ENCODE peak calls at places on chromosomes 12 and 14, in four cellular contexts. One of them, this sample, is unnamed.

GRCh38 chr12:24591079-24591626 is 357.7 kb downstream of the BCAT1 start:
- DNase-seq in A549: no peak
- DNase-seq in K562: no peak
- DNase-seq in HepG2: no peak
- DNase-seq in this sample: no peak

GRCh38 chr12:123905319-123905925 is 67.2 kb downstream of the CCDC92 start:
- DNase-seq in HepG2: peak; percentile 59
- DNase-seq in A549: peak; percentile 61
- DNase-seq in K562: peak; percentile 74
- DNase-seq in this sample: peak; percentile 81

GRCh38 chr12:29693962-29694361 is 89.8 kb downstream of the TMTC1 start:
- DNase-seq in K562: no peak
- DNase-seq in A549: no peak
- DNase-seq in HepG2: no peak
- DNase-seq in this sample: no peak

GRCh38 chr12:68641138-68641537 is 30.4 kb downstream of the RAP1B start:
- DNase-seq in A549: no peak
- DNase-seq in K562: no peak
- DNase-seq in HepG2: no peak
- DNase-seq in this sample: no peak

GRCh38 chr12:14853966-14854365 is 10.6 kb upstream of the ART4 start:
- DNase-seq in A549: no peak
- DNase-seq in K562: no peak
- DNase-seq in HepG2: no peak
- DNase-seq in this sample: no peak

GRCh38 chr14:36509056-36509917 is 10.7 kb downstream of the NKX2-1 start:
- DNase-seq in HepG2: no peak
- DNase-seq in A549: no peak
- DNase-seq in K562: no peak
- DNase-seq in this sample: no peak

GRCh38 chr12:76085159-76085868 is 829 bp upstream of the NAP1L1 start:
- DNase-seq in A549: no peak
- DNase-seq in HepG2: no peak
- DNase-seq in K562: no peak
- DNase-seq in this sample: peak; percentile 77

GRCh38 chr14:78673845-78674244 is 503.7 kb downstream of the NRXN3 start:
- DNase-seq in HepG2: no peak
- DNase-seq in A549: no peak
- DNase-seq in K562: no peak
- DNase-seq in this sample: no peak

GRCh38 chr12:27645671-27646070 is 50.6 kb upstream of the REP15 start:
- DNase-seq in HepG2: no peak
- DNase-seq in K562: no peak
- DNase-seq in A549: no peak
- DNase-seq in this sample: no peak

GRCh38 chr12:27639265-27639664 is 57.0 kb upstream of the REP15 start:
- DNase-seq in HepG2: peak; percentile 13
- DNase-seq in K562: no peak
- DNase-seq in A549: no peak
- DNase-seq in this sample: no peak

GRCh38 chr12:27650011-27650410 is 46.2 kb upstream of the REP15 start:
- DNase-seq in K562: no peak
- DNase-seq in A549: no peak
- DNase-seq in HepG2: no peak
- DNase-seq in this sample: no peak

GRCh38 chr12:27646149-27646548 is 50.1 kb upstream of the REP15 start:
- DNase-seq in HepG2: no peak
- DNase-seq in K562: no peak
- DNase-seq in A549: no peak
- DNase-seq in this sample: no peak

GRCh38 chr12:27644446-27644845 is 51.8 kb upstream of the REP15 start:
- DNase-seq in K562: no peak
- DNase-seq in A549: no peak
- DNase-seq in HepG2: no peak
- DNase-seq in this sample: peak; percentile 60
- TF ChIP-seq MAZ in K562: no peak
- TF ChIP-seq MAZ in A549: no peak
- TF ChIP-seq MAZ in HepG2: no peak
- TF ChIP-seq MAZ in this sample: no peak

DNA sequence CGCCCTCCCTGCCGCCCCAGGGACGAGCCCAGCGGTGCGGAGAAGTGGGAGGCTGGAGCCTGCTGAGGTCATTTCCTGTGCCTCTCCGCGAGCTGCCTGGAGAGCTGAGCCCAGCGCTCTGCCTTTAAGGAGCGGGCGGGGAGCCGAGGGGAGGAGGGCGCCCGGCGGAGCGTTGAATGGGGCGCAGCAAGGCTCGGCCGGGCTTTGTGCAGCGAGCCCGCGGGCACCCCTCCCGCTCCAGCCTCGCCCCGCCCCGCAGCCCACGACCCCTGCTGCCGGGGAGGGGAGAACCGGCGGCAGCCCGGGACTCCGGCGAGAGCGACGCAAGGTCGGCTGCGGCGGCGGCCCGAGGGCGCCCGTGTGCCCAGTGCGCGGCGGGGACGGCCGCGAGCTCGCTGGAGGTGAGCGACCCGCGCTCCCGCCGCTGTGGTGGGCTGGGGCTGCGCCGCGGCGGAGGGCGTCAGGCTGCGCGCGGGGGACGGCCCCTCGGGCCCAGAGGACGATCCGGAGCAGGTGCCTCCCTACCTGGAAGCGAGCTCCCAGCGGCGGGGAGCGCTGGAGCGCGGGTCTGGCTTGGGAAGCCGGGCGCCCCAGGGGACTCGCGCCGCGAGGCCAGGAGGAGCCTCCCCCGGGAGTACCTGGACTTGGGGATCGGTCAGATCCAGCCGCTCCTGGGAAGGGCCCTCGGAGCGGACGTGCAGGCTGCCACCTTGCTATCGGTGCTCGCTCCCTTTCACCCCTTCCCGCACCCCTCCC is at the start of gene PLEKHH1:
- DNase-seq in K562: peak; percentile 66
- DNase-seq in A549: peak; percentile 87
- DNase-seq in HepG2: peak; percentile 49
- DNase-seq in this sample: peak; percentile 57
- TF ChIP-seq MAZ in K562: peak; percentile 88
- TF ChIP-seq MAZ in A549: no peak
- TF ChIP-seq MAZ in HepG2: no peak
- TF ChIP-seq MAZ in this sample: peak; percentile 71

DNA sequence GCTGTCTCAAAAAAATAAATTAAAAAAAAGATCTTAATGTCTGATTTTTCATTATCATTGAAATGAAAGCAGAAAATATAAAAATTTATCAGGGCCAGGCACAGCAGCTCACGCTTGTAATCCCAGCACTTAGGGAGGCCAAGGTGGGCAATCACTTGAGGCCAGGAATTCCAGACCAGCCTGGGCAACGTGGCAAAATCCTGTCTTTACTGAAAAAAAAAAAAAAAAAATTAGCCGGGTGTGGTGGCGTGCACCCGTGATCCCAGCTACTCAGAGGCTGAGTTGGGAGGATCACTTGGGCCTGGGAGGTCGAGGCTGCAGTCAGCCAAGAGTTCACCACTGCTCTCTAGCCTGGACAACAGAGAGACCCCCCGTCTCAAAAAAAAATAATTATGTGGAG is 37.6 kb upstream of the CLIP1 start:
- DNase-seq in A549: no peak
- DNase-seq in HepG2: no peak
- DNase-seq in K562: no peak
- DNase-seq in this sample: no peak
- TF ChIP-seq MAZ in A549: no peak
- TF ChIP-seq MAZ in HepG2: no peak
- TF ChIP-seq MAZ in K562: no peak
- TF ChIP-seq MAZ in this sample: no peak

GRCh38 chr12:110022980-110023633 is 23.9 kb downstream of the ANKRD13A start:
- DNase-seq in K562: no peak
- DNase-seq in A549: no peak
- DNase-seq in HepG2: no peak
- DNase-seq in this sample: peak; percentile 88
- TF ChIP-seq MAZ in K562: no peak
- TF ChIP-seq MAZ in A549: no peak
- TF ChIP-seq MAZ in HepG2: no peak
- TF ChIP-seq MAZ in this sample: no peak

GRCh38 chr14:105878554-105878953 is 352.2 kb downstream of the TMEM121 start:
- DNase-seq in A549: no peak
- DNase-seq in K562: no peak
- DNase-seq in HepG2: no peak
- DNase-seq in this sample: no peak

GRCh38 chr14:105876158-105876557 is 349.8 kb downstream of the TMEM121 start:
- DNase-seq in K562: no peak
- DNase-seq in A549: no peak
- DNase-seq in HepG2: no peak
- DNase-seq in this sample: no peak

GRCh38 chr14:105878125-105878524 is 351.7 kb downstream of the TMEM121 start:
- DNase-seq in K562: no peak
- DNase-seq in A549: no peak
- DNase-seq in HepG2: no peak
- DNase-seq in this sample: no peak

GRCh38 chr14:105877645-105878044 is 351.3 kb downstream of the TMEM121 start:
- DNase-seq in K562: no peak
- DNase-seq in A549: no peak
- DNase-seq in HepG2: no peak
- DNase-seq in this sample: no peak

DNA sequence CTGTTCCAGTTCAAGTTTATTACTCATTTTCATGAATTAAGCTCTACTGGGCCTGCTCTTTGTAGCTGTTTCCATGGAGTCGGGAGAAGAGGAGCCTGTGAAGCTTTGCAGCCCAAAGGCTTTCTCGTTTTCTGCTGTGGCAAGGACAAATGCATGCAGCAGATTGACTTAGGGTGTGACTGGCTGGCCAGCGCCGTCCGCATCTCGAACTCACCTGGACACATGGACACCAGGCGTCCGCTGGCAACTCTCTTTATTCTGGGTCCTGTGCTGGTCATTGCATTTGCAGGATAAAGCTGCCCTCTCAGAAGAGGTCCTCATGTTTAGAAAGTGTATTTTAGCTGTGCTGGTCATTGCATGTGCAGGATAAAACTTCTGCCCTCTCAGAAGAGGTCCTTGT is 350.4 kb downstream of the TMEM121 start:
- DNase-seq in A549: no peak
- DNase-seq in K562: no peak
- DNase-seq in HepG2: no peak
- DNase-seq in this sample: no peak
- TF ChIP-seq MAZ in A549: no peak
- TF ChIP-seq MAZ in K562: no peak
- TF ChIP-seq MAZ in HepG2: no peak
- TF ChIP-seq MAZ in this sample: no peak

DNA sequence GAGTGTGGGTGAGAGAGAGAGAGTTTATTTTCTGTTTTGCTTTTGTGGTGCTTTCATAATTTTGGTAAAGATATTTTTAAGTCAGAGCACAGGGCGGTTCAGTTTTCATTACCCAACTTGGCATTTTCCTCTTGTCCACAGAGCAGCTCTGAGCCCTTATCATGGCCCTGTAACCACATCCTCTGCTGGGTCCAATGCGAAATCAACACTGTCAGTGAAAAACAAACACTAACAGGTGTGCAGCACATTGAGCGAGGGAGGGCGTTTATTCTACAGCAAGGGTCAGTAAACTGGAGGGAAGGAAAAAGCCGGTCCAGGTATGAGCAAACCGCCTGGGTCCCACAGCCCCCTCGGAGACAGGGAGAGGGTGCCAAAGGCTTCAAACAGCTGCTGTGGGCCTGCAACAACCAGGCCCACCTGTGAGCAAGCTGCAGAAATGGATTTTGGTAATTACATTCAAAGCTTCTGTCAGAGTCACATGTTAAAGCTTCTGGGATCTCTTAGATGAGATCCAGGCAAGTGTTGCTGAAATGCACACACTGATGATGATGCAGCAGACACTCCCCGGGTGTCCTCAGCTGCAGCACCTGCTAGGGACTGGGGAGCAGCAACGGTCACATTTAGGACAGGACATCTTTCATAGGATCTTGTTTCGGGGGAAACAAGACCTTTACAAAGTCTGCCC is 132.7 kb upstream of the DYRK2 start:
- DNase-seq in K562: no peak
- DNase-seq in HepG2: no peak
- DNase-seq in A549: no peak
- DNase-seq in this sample: no peak
- TF ChIP-seq MAZ in K562: no peak
- TF ChIP-seq MAZ in HepG2: no peak
- TF ChIP-seq MAZ in A549: no peak
- TF ChIP-seq MAZ in this sample: no peak

GRCh38 chr12:55682087-55682796 is 25.5 kb downstream of the ITGA7 start:
- DNase-seq in HepG2: peak; percentile 41
- DNase-seq in A549: peak; percentile 23
- DNase-seq in K562: no peak
- DNase-seq in this sample: no peak
- TF ChIP-seq MAZ in HepG2: no peak
- TF ChIP-seq MAZ in A549: no peak
- TF ChIP-seq MAZ in K562: no peak
- TF ChIP-seq MAZ in this sample: no peak

GRCh38 chr12:117091758-117092510 is 7.3 kb downstream of the TESC start:
- DNase-seq in K562: no peak
- DNase-seq in A549: no peak
- DNase-seq in HepG2: peak; percentile 30
- DNase-seq in this sample: no peak
- TF ChIP-seq MAZ in K562: no peak
- TF ChIP-seq MAZ in A549: no peak
- TF ChIP-seq MAZ in HepG2: no peak
- TF ChIP-seq MAZ in this sample: no peak

DNA sequence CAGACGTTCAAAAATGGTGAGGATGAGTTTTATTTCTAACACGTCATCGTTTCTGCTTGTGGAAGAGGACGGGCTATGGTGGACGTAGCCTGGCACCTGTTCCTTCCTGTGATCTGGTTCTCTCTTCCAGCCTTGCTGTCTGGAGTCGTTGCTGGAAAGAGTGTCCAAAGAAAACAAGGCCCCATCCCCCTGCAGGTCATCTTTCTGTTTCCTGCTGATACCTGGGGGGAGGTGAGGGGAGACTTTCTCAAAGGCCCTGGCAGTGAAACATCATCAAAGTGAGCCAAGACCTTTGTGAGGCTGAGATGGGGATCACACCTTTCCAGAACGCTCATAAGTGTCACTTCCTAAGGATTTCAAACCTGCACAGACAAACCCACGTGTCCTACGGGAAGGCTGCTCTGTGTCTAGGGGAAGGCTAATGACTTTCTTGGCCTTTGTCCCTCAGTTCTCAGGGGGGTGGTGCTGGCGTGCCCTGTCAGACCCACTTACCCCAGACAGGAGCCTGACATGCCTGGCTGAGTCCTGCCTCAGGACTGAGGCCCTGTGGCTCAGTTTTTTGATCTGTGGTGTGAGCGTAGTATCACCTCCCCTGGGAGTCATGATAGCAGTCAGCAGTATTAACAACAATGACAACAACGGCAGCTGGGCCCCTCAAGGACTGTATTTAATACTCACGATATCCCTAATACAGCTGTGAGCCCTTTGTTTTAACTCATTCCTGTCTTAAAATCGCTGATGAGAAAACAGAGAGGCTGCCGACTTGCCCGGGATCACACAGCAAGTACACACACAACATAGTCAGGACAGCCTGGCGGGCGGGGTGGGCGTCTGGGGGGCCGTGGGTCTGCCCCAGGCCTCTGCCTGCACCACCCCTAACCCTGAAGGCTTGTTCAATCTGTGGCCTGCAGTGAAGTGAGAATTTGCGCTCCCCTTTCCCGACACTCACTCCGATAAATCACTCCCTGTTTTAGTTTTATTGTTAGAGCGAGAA is 235.3 kb downstream of the SLC41A2 start:
- DNase-seq in K562: no peak
- DNase-seq in A549: no peak
- DNase-seq in HepG2: no peak
- DNase-seq in this sample: no peak
- TF ChIP-seq MAZ in K562: no peak
- TF ChIP-seq MAZ in A549: no peak
- TF ChIP-seq MAZ in HepG2: no peak
- TF ChIP-seq MAZ in this sample: no peak

This sample was measured in IMR-90.